ENCODE peak calls at places on chromosomes 5 and 9, in six cellular contexts. M is GM12878, B is HCT116, H is K562, A is HepG2, S is H1. R is an unnamed sample.
A peak's percentile ranks its signal among the peaks of the same experiment; 100 is the strongest.

GRCh38 chr5:176677209-176677931 is 30.1 kb downstream of the TSPAN17 start:
- DNase-seq in M (no peak), S (no peak), A (peak; percentile 62), H (no peak), B (no peak), R (no peak)

GRCh38 chr5:102581011-102581410 is 82.2 kb upstream of the SLCO6A1 start:
- DNase-seq in B (no peak), M (no peak), A (no peak), S (no peak), H (no peak), R (no peak)

GRCh38 chr9:21110708-21111576 is 30.7 kb downstream of the IFNW1 start:
- DNase-seq in B (peak; percentile 70), M (peak; percentile 44), S (no peak), H (no peak), A (peak; percentile 61), R (peak; percentile 74)

GRCh38 chr5:77844408-77845272 is 68.5 kb upstream of the TBCA start:
- DNase-seq in B (no peak), S (no peak), M (no peak), A (no peak), H (no peak), R (no peak)

GRCh38 chr5:73822989-73823339 is 197.0 kb downstream of the ARHGEF28 start:
- DNase-seq in A (peak; percentile 85), B (no peak), H (no peak), M (no peak), S (no peak), R (no peak)

GRCh38 chr9:93098236-93098946 is 2.4 kb downstream of the CARD19 start:
- DNase-seq in S (no peak), H (peak; percentile 58), A (peak; percentile 68), B (peak; percentile 65), M (no peak), R (no peak)

GRCh38 chr9:134061688-134062371 is 6.0 kb downstream of the BRD3 start:
- DNase-seq in A (no peak), B (no peak), M (no peak), S (no peak), H (no peak), R (no peak)

GRCh38 chr9:83706703-83707517 is 848 bp downstream of the UBQLN1 start:
- DNase-seq in A (peak; percentile 30), M (no peak), H (peak; percentile 72), B (no peak), S (peak; percentile 34), R (peak; percentile 59)

GRCh38 chr5:94812232-94812631 is 193.8 kb downstream of the SLF1 start:
- DNase-seq in A (no peak), B (no peak), M (no peak), H (no peak), S (no peak), R (no peak)

GRCh38 chr5:132546108-132546507 is 2.8 kb upstream of the IL5 start:
- DNase-seq in B (no peak), S (no peak), A (no peak), M (no peak), H (no peak), R (no peak)

GRCh38 chr5:95317085-95317484 is 32.2 kb upstream of the MCTP1 start:
- DNase-seq in M (no peak), B (no peak), H (no peak), A (no peak), S (no peak), R (no peak)

GRCh38 chr5:52983731-52984620 is 5.2 kb upstream of the ITGA2 start:
- DNase-seq in M (no peak), A (no peak), H (no peak), S (no peak), B (peak; percentile 31), R (no peak)

GRCh38 chr9:114655689-114656088 is 1.9 kb downstream of the TEX53 start:
- DNase-seq in M (no peak), A (no peak), B (no peak), H (no peak), S (no peak), R (no peak)

GRCh38 chr5:100780376-100780870 is 122.7 kb downstream of the ST8SIA4 start:
- DNase-seq in H (no peak), S (no peak), B (no peak), A (no peak), M (peak; percentile 65), R (no peak)

GRCh38 chr9:71490810-71491209 is 277.5 kb downstream of the CEMIP2 start:
- DNase-seq in B (no peak), S (no peak), A (peak; percentile 4), H (peak; percentile 7), M (no peak), R (no peak)

GRCh38 chr9:136952876-136953770 is 1.1 kb downstream of the LCN12 start:
- DNase-seq in A (no peak), B (no peak), S (no peak), M (no peak), H (no peak), R (no peak)

GRCh38 chr9:136955202-136955942 is 3.3 kb downstream of the LCN12 start:
- DNase-seq in A (no peak), M (no peak), S (no peak), B (no peak), H (no peak), R (no peak)

GRCh38 chr9:136952354-136952855 is 332 bp downstream of the LCN12 start:
- DNase-seq in B (no peak), S (no peak), A (no peak), M (no peak), H (no peak), R (no peak)

GRCh38 chr9:136954270-136955083 is 2.4 kb downstream of the LCN12 start:
- DNase-seq in S (no peak), H (no peak), A (no peak), M (no peak), B (no peak), R (no peak)

DNA sequence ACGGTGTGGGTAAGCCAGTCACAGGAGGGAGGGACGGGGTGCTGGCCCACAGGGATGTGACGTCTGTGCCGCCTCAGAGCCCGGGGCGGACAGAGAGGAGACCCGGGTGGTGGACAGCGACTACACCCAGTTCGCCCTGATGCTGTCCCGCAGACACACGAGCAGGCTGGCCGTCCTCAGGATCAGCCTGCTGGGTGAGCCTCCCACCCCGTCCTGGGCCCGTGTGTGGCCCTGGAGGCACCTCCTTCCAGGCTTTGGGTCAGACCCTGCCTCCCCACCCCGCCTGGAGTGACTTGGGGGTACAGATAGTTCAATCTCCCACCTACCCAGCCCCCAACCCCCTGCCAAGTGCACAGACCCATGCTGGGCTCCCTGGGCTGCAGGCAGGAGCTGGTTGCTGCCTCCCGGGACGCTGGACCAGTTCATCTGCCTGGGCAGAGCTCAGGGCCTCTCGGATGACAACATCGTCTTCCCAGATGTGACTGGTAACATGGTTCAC is 1.7 kb downstream of the LCN12 start:
- DNase-seq in M (no peak), S (no peak), A (no peak), B (no peak), H (no peak), R (no peak)
- TF ChIP-seq ZNF274 in M (no peak), S (no peak), A (no peak), B (no peak), H (no peak), R (no peak)

DNA sequence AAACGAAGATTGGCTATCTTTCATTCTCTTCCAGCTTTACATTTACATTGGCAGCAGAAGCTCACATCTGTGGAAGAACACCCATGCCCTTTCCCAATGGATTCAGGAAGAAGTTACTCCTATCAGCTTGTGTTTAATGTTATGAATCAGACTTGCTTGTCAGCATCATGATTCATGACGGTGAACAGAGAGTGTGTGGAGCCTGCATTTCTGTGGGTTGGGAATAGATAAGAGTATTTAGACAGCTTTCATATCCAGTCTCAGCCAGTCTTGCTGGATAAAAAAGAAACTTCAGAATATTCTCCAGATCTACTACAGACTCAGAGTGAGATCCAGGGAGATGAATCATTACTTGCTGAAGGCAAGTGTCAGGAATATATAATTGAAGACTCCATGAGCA is 812.9 kb upstream of the ZNF608 start:
- DNase-seq in H (no peak), M (no peak), S (no peak), B (peak; percentile 2), A (no peak), R (no peak)
- TF ChIP-seq ZNF274 in H (no peak), M (no peak), S (no peak), B (no peak), A (no peak), R (no peak)

DNA sequence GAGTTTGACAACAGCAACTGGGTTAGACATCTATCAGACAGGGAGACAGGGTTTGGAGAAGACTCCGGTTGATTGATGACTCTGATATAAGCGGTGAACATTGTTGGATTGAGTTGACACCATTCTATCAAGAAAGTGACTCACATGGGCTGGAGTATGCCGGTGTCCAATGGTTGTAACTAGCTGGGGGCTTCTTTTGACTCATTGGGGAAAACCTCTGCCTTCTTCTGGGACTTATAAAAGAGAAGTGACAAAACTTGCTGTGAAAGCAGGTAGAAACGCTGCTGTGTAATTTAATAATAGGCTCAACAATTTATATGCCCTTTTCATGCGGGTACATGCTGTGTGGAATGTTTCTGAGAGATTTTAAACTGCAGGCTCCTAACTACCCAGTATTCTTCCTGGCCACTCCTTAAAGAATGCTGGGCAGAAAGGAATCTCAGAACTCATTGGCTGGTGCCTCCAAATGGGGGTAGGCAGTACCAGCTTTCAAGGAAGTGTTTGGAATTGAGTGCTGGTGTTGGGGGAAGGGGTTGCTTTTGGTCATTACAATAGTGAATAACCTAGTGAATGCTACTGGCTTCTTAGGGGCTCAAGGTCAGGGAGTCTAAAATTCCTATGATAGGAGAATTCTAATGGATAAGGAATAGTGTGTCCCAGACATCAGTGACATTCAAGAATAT is 43.9 kb downstream of the FYB1 start:
- DNase-seq in A (no peak), M (no peak), S (no peak), H (peak; percentile 50), B (no peak), R (no peak)
- TF ChIP-seq ZNF274 in A (no peak), M (no peak), S (no peak), H (no peak), B (no peak), R (no peak)

GRCh38 chr5:54743997-54744788 is 226.6 kb downstream of the SNX18 start:
- DNase-seq in B (no peak), S (no peak), H (peak; percentile 92), M (peak; percentile 45), A (peak; percentile 5), R (no peak)

GRCh38 chr5:54743581-54743980 is 226.0 kb downstream of the SNX18 start:
- DNase-seq in A (no peak), B (no peak), S (no peak), H (no peak), M (no peak), R (no peak)

GRCh38 chr5:54741711-54742110 is 224.2 kb downstream of the SNX18 start:
- DNase-seq in S (no peak), A (no peak), B (no peak), H (no peak), M (no peak), R (no peak)

GRCh38 chr5:54740141-54740540 is 222.6 kb downstream of the SNX18 start:
- DNase-seq in B (no peak), M (no peak), H (no peak), A (no peak), S (no peak), R (no peak)

DNA sequence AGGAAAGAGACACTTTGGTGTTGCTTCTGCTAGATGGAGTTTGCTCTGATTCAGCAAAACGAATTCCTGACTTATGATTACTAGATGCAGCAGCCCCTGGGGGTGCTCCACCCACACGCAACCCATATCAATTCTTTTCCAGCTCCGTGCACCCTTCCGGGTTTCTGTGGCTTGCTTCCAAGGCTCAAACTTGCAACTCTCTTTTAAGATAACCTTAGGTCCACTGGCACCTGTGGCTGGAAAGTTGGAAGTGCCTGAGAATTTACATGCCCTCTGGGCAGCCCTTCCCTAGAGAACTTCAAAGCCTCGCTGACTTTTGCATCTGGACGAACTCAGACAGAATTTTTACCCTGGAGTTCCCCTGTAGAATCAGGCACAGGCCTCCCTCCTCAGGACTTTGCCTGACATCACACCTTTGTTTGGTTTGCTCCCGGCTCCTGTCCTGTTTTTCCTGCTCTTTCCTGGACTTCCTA is 224.9 kb downstream of the SNX18 start:
- DNase-seq in M (no peak), S (no peak), B (no peak), A (no peak), H (peak; percentile 91), R (no peak)
- TF ChIP-seq ZNF274 in M (no peak), S (no peak), B (no peak), A (no peak), H (no peak), R (no peak)

GRCh38 chr9:110192531-110193326 is 15.2 kb downstream of the C9orf152 start:
- DNase-seq in M (no peak), S (no peak), H (no peak), B (no peak), A (no peak), R (no peak)
- TF ChIP-seq ZNF274 in M (no peak), S (no peak), H (no peak), B (no peak), A (no peak), R (no peak)